ENCODE peak calls at places on chromosomes 16 and 17, in six cellular contexts. W, X, H, V, R and N are unnamed samples.

GRCh38 chr16:12942861-12943260 is 41.5 kb downstream of the SHISA9 start:
- DNase-seq in V (no peak), H (no peak), W (no peak), R (no peak), X (no peak), N (no peak)

GRCh38 chr17:75535119-75535537 is 9.6 kb downstream of the LLGL2 start:
- DNase-seq in R (peak; percentile 65), W (no peak), V (peak; percentile 74), X (no peak), H (no peak), N (no peak)

GRCh38 chr16:53773150-53773846 is 69.3 kb downstream of the FTO start:
- DNase-seq in R (peak; percentile 38), W (peak; percentile 50), V (peak; percentile 68), X (no peak), H (peak; percentile 90), N (no peak)

GRCh38 chr16:23974223-23974622 is 138.4 kb downstream of the PRKCB start:
- DNase-seq in W (no peak), R (no peak), V (no peak), H (no peak), X (no peak), N (no peak)

GRCh38 chr17:81550830-81551457 is 1.2 kb downstream of the FAAP100 start:
- DNase-seq in R (no peak), H (no peak), X (no peak), W (no peak), V (no peak), N (no peak)

GRCh38 chr17:74712756-74713155 is at the start of gene CD300LF:
- DNase-seq in X (no peak), V (peak; percentile 22), R (no peak), W (peak; percentile 11), H (no peak), N (no peak)

GRCh38 chr17:8818654-8819330 is 19.6 kb upstream of the MFSD6L start:
- DNase-seq in H (no peak), V (no peak), W (no peak), X (peak; percentile 46), R (no peak), N (no peak)

GRCh38 chr16:81838794-81839193 is 59.7 kb downstream of the PLCG2 start:
- DNase-seq in V (no peak), W (no peak), R (peak; percentile 42), X (no peak), H (peak; percentile 29), N (no peak)

GRCh38 chr16:3731126-3731935 is 14.0 kb upstream of the TRAP1 start:
- DNase-seq in V (no peak), R (no peak), W (no peak), X (peak; percentile 53), H (no peak), N (no peak)

GRCh38 chr16:48912360-48912759 is 302.4 kb upstream of the N4BP1 start:
- DNase-seq in W (no peak), R (peak; percentile 26), H (no peak), V (no peak), X (no peak), N (no peak)

GRCh38 chr17:59688008-59688407 is 19.2 kb downstream of the PTRH2 start:
- DNase-seq in R (no peak), H (no peak), V (no peak), W (no peak), X (no peak), N (no peak)

GRCh38 chr17:79810138-79811027 is 13.5 kb upstream of the CBX8 start:
- DNase-seq in H (peak; percentile 73), R (peak; percentile 94), X (peak; percentile 82), W (peak; percentile 60), V (peak; percentile 86), N (no peak)

GRCh38 chr16:84819644-84820304 is at the start of gene CRISPLD2:
- DNase-seq in X (peak; percentile 99), R (peak; percentile 89), V (peak; percentile 89), H (peak; percentile 82), W (peak; percentile 91), N (peak; percentile 80)

GRCh38 chr17:16106161-16106891 is 106.7 kb downstream of the TTC19 start:
- DNase-seq in V (no peak), W (no peak), H (peak; percentile 73), X (no peak), R (no peak), N (no peak)

GRCh38 chr17:49991409-49991808 is 3.6 kb downstream of the DLX3 start:
- DNase-seq in X (no peak), R (no peak), V (no peak), H (no peak), W (no peak), N (no peak)

GRCh38 chr16:11328172-11329079 is 16.8 kb upstream of the RMI2 start:
- DNase-seq in V (peak; percentile 61), R (peak; percentile 89), X (peak; percentile 93), H (peak; percentile 98), W (peak; percentile 81), N (peak; percentile 57)

GRCh38 chr17:38460716-38461650 is 32.7 kb downstream of the ARHGAP23 start:
- DNase-seq in H (no peak), X (no peak), V (no peak), R (no peak), W (no peak), N (no peak)

GRCh38 chr16:11740567-11740966 is 2.1 kb downstream of the TXNDC11 start:
- DNase-seq in H (peak; percentile 16), W (no peak), R (no peak), X (no peak), V (no peak), N (no peak)

GRCh38 chr17:47663997-47664941 is 14.6 kb downstream of the KPNB1 start:
- DNase-seq in X (peak; percentile 68), H (peak; percentile 71), R (peak; percentile 53), V (peak; percentile 67), W (peak; percentile 47), N (no peak)

DNA sequence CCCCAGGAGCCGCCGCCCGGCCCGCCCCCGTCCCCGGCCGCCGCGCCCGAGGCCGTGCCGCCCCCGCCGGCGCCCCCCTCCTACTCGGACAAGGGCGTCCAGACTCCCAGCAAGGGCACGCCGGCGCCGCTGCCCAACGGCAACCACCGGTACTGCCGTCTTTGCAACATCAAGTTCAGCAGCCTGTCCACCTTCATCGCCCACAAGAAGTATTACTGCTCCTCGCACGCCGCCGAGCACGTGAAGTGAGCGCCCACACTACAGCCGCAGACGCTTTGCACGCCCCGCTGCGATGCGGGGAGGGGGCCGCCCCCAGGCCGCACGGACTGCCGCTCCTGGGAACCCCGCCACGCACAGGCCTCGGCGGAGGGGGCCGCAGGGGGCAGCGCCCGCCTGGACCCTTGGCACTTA is 35.5 kb upstream of the ZC3H18 start:
- DNase-seq in X (no peak), R (peak; percentile 82), W (no peak), V (no peak), H (peak; percentile 50), N (no peak)
- TF ChIP-seq CTCF in X (no peak), R (no peak), W (no peak), V (no peak), H (peak; percentile 13), N (no peak)

GRCh38 chr17:73011016-73011486 is 81.4 kb downstream of the SLC39A11 start:
- DNase-seq in X (no peak), V (no peak), H (no peak), R (no peak), W (no peak), N (no peak)

GRCh38 chr17:73017653-73018052 is 74.8 kb downstream of the SLC39A11 start:
- DNase-seq in R (no peak), V (no peak), H (peak; percentile 70), X (no peak), W (no peak), N (no peak)

GRCh38 chr17:73013299-73013698 is 79.2 kb downstream of the SLC39A11 start:
- DNase-seq in V (no peak), W (no peak), H (no peak), R (peak; percentile 25), X (no peak), N (no peak)

GRCh38 chr17:73015722-73016276 is 76.7 kb downstream of the SLC39A11 start:
- DNase-seq in V (no peak), H (no peak), X (no peak), R (no peak), W (no peak), N (no peak)

GRCh38 chr17:73013816-73014663 is 78.4 kb downstream of the SLC39A11 start:
- DNase-seq in X (no peak), H (peak; percentile 11), V (no peak), W (no peak), R (no peak), N (no peak)
- TF ChIP-seq CTCF in X (no peak), H (no peak), V (no peak), W (no peak), R (no peak), N (no peak)

GRCh38 chr17:27332052-27332403 is 38.1 kb downstream of the WSB1 start:
- DNase-seq in X (no peak), W (no peak), R (no peak), H (no peak), V (no peak), N (no peak)

GRCh38 chr17:27329146-27329805 is 35.4 kb downstream of the WSB1 start:
- DNase-seq in H (no peak), X (peak; percentile 41), V (peak; percentile 15), W (no peak), R (no peak), N (no peak)

GRCh38 chr17:27336217-27336616 is 42.3 kb downstream of the WSB1 start:
- DNase-seq in X (peak; percentile 62), V (no peak), R (no peak), W (no peak), H (no peak), N (no peak)

GRCh38 chr17:27333410-27333980 is 39.6 kb downstream of the WSB1 start:
- DNase-seq in W (no peak), H (no peak), R (no peak), X (no peak), V (no peak), N (no peak)

DNA sequence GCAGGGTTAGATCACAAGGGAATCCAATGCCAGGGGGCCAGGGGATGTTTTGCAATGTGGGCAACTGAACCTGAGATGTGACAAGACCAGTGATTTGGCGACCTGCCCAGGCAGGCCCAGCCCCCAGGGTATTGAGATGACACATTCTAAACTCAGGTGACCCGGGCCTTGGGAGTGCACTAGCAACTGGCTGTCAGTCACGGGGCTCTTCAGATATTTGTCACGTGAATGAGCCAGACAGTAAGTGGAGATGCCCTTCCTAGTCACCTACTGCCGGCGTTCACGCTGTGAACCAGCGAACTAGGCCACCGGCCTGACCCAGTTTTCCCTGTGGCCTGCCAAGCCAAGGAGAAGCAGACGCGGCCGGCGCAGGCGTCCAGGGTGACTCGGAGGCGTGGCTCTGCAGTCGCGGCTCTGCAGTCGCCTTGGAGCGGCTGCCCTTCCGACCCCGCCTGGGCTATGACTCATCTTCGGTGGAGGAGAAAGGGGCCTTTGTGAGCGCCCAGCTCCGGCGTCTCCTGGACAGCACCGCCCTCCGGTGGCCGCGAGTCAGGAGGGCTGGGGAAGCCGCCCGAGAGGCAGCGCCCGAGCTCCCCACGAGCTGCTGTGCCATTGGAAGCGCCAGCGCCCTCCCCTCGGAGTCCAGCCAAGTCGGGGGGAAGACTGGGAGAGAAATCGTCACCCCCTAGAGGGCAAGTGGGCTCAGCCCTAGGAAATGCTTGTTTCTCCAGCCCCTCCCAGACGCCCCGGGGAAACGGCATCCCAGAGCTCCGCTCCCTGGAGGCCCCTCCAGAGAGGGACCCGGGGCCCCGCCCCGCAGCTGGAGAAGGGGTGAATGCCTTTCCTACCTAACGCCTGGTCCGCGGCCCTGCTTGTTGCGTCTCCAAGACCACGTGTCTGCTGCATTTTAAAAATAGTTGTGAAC is 38.8 kb downstream of the WSB1 start:
- DNase-seq in V (peak; percentile 99), X (peak; percentile 99), H (peak; percentile 97), R (peak; percentile 86), W (peak; percentile 99), N (peak; percentile 85)
- TF ChIP-seq CTCF in V (peak; percentile 79), X (peak; percentile 93), H (peak; percentile 84), R (peak; percentile 63), W (peak; percentile 99), N (peak; percentile 93)

GRCh38 chr17:54348234-54348633 is 525.5 kb downstream of the KIF2B start:
- DNase-seq in R (no peak), H (no peak), W (no peak), X (no peak), V (no peak), N (no peak)

GRCh38 chr17:54347495-54347894 is 524.8 kb downstream of the KIF2B start:
- DNase-seq in H (no peak), V (no peak), X (no peak), R (no peak), W (no peak), N (no peak)
- TF ChIP-seq CTCF in H (no peak), V (no peak), X (no peak), R (no peak), W (no peak), N (no peak)